ENCODE peak calls at places on chromosome 4, in four cellular contexts. B is foreskin fibroblast, P is mesothelial cell of epicardium, X is kidney tubule cell. I is an unnamed sample.

GRCh38 chr4:14168919-14169318 is 541.4 kb upstream of the BOD1L1 start:
- DNase-seq in P (no peak), X (peak; percentile 97), B (peak; percentile 98), I (no peak)

GRCh38 chr4:106238819-106239420 is 77.1 kb downstream of the TBCK start:
- DNase-seq in B (peak; percentile 50), X (peak; percentile 61), P (no peak), I (no peak)

GRCh38 chr4:182745268-182745667 is 171.9 kb downstream of the DCTD start:
- DNase-seq in B (no peak), X (no peak), P (peak; percentile 40), I (no peak)

GRCh38 chr4:81071013-81071412 is 40.5 kb downstream of the BMP3 start:
- DNase-seq in P (no peak), B (no peak), X (no peak), I (no peak)

GRCh38 chr4:140884431-140885058 is 128.4 kb upstream of the TBC1D9 start:
- DNase-seq in B (peak; percentile 85), X (peak; percentile 61), P (no peak), I (peak; percentile 10)

GRCh38 chr4:167581449-167581965 is 347.2 kb upstream of the SPOCK3 start:
- DNase-seq in X (no peak), B (no peak), P (no peak), I (no peak)

GRCh38 chr4:101660607-101661006 is 129.9 kb upstream of the BANK1 start:
- DNase-seq in P (no peak), X (no peak), B (no peak), I (no peak)

GRCh38 chr4:115424852-115425251 is 311.4 kb upstream of the NDST4 start:
- DNase-seq in X (peak; percentile 1), B (no peak), P (no peak), I (no peak)

GRCh38 chr4:106816501-106816900 is 219.6 kb downstream of the DKK2 start:
- DNase-seq in X (no peak), B (peak; percentile 59), P (no peak), I (no peak)

GRCh38 chr4:44487341-44487740 is 38.7 kb upstream of the KCTD8 start:
- DNase-seq in X (no peak), B (no peak), P (no peak), I (no peak)

GRCh38 chr4:89434364-89434988 is 126.9 kb upstream of the GPRIN3 start:
- DNase-seq in P (no peak), B (peak; percentile 54), X (peak; percentile 49), I (no peak)

GRCh38 chr4:17781831-17782287 is 438 bp upstream of the FAM184B start:
- DNase-seq in B (peak; percentile 24), X (no peak), P (no peak), I (no peak)

GRCh38 chr4:143384381-143384994 is 47.8 kb downstream of the GAB1 start:
- DNase-seq in X (no peak), P (no peak), B (peak; percentile 90), I (no peak)

GRCh38 chr4:167219090-167219489 is 15.2 kb downstream of the SPOCK3 start:
- DNase-seq in B (no peak), P (no peak), X (no peak), I (no peak)

GRCh38 chr4:164948943-164949342 is 28.5 kb downstream of the TRIM61 start:
- DNase-seq in P (no peak), B (no peak), X (no peak), I (no peak)

I was measured in 8988T.